ENCODE peak calls at places on chromosomes 3 and 15, in ten cellular contexts. V is HTR-8/SVneo, U is activated T-cell treated with anti-CD3 and anti-CD28 coated beads for 48 hours, T is mucosa of gallbladder, B is pons, C is cardiac fibroblast, G is mucosa of descending colon, H is AG10803, N is iris pigment epithelial cell, L is RCC 7860. M is an unnamed sample.

GRCh38 chr15:78630886-78631633 is 9.9 kb downstream of the CHRNB4 start:
- DNase-seq in V (no peak), U (no peak), T (no peak), B (no peak), C (no peak), G (no peak), H (no peak), N (no peak), L (no peak), M (no peak)

GRCh38 chr3:191424871-191425270 is 36.1 kb upstream of the PYDC2 start:
- DNase-seq in V (no peak), U (no peak), T (no peak), B (no peak), C (no peak), G (no peak), H (no peak), N (no peak), L (no peak), M (no peak)

GRCh38 chr3:12545473-12545791 is at the start of gene MKRN2OS:
- DNase-seq in V (no peak), U (no peak), T (peak; percentile 77), B (no peak), C (no peak), G (peak; percentile 86), H (no peak), N (peak; percentile 6), L (no peak), M (no peak)

GRCh38 chr3:74750901-74751300 is 136.4 kb upstream of the CNTN3 start:
- DNase-seq in V (no peak), U (no peak), T (no peak), B (no peak), C (no peak), G (no peak), H (no peak), N (no peak), L (no peak), M (no peak)

GRCh38 chr15:100703032-100703578 is 100.7 kb downstream of the ASB7 start:
- DNase-seq in V (no peak), U (peak; percentile 34), T (no peak), B (no peak), C (peak; percentile 96), G (no peak), H (peak; percentile 85), N (peak; percentile 85), L (peak; percentile 46), M (peak; percentile 46)

GRCh38 chr3:114746502-114746901 is 400.6 kb downstream of the ZBTB20 start:
- DNase-seq in V (no peak), U (no peak), T (no peak), B (no peak), C (peak; percentile 14), G (no peak), H (no peak), N (no peak), L (no peak), M (peak; percentile 45)

GRCh38 chr3:116614795-116615362 is 94.7 kb upstream of the TUSC7 start:
- DNase-seq in V (no peak), U (no peak), T (no peak), B (peak; percentile 42), C (peak; percentile 0), G (no peak), H (peak; percentile 12), N (peak; percentile 1), L (peak; percentile 23), M (no peak)

GRCh38 chr15:47374222-47374621 is 343.1 kb upstream of the SEMA6D start:
- DNase-seq in V (no peak), U (no peak), T (no peak), B (no peak), C (peak; percentile 65), G (no peak), H (peak; percentile 5), N (peak; percentile 49), L (no peak), M (no peak)

GRCh38 chr3:142218703-142219102 is 6.7 kb downstream of the GK5 start:
- DNase-seq in V (no peak), U (no peak), T (no peak), B (no peak), C (peak; percentile 63), G (no peak), H (peak; percentile 13), N (peak; percentile 34), L (no peak), M (no peak)

GRCh38 chr3:32832193-32832592 is 14.4 kb downstream of the TRIM71 start:
- DNase-seq in V (no peak), U (no peak), T (no peak), B (no peak), C (no peak), G (no peak), H (no peak), N (no peak), L (no peak), M (no peak)

GRCh38 chr3:193816656-193817311 is 223.8 kb downstream of the OPA1 start:
- DNase-seq in V (no peak), U (no peak), T (peak; percentile 79), B (peak; percentile 25), C (peak; percentile 36), G (peak; percentile 85), H (peak; percentile 4), N (peak; percentile 37), L (no peak), M (peak; percentile 82)

GRCh38 chr3:73820431-73820830 is 195.7 kb upstream of the PDZRN3 start:
- DNase-seq in V (no peak), U (no peak), T (no peak), B (no peak), C (peak; percentile 51), G (no peak), H (no peak), N (no peak), L (no peak), M (no peak)

GRCh38 chr3:74532446-74532845 is 82.0 kb downstream of the CNTN3 start:
- DNase-seq in V (no peak), U (no peak), T (no peak), B (no peak), C (peak; percentile 96), G (no peak), H (peak; percentile 94), N (peak; percentile 85), L (no peak), M (peak; percentile 53)

GRCh38 chr3:42247576-42248027 is 18.4 kb downstream of the CCK start:
- DNase-seq in V (peak; percentile 46), U (peak; percentile 50), T (peak; percentile 62), B (peak; percentile 69), C (peak; percentile 74), G (peak; percentile 74), H (peak; percentile 54), N (peak; percentile 56), L (peak; percentile 13), M (peak; percentile 52)

GRCh38 chr3:161560006-161560637 is 63.5 kb downstream of the OTOL1 start:
- DNase-seq in V (peak; percentile 23), U (no peak), T (peak; percentile 33), B (peak; percentile 75), C (peak; percentile 74), G (peak; percentile 27), H (peak; percentile 41), N (peak; percentile 48), L (no peak), M (peak; percentile 45)

GRCh38 chr3:55294557-55294956 is 192.5 kb downstream of the WNT5A start:
- DNase-seq in V (no peak), U (no peak), T (no peak), B (no peak), C (peak; percentile 53), G (no peak), H (no peak), N (no peak), L (no peak), M (no peak)

GRCh38 chr3:15601399-15602145 is at the start of the genes BTD and HACL1:
- DNase-seq in V (peak; percentile 94), U (peak; percentile 98), T (peak; percentile 97), B (peak; percentile 100), C (peak; percentile 99), G (peak; percentile 98), H (peak; percentile 99), N (peak; percentile 100), L (peak; percentile 97), M (peak; percentile 99)

GRCh38 chr15:29071193-29071906 is 185.6 kb downstream of the APBA2 start:
- DNase-seq in V (no peak), U (no peak), T (no peak), B (peak; percentile 72), C (no peak), G (no peak), H (no peak), N (no peak), L (no peak), M (no peak)

GRCh38 chr3:61563614-61564404 is 2.4 kb downstream of the PTPRG start:
- DNase-seq in V (no peak), U (no peak), T (no peak), B (no peak), C (no peak), G (peak; percentile 9), H (peak; percentile 3), N (no peak), L (no peak), M (no peak)

GRCh38 chr3:54877675-54878544 is 49.9 kb downstream of the LRTM1 start:
- DNase-seq in V (no peak), U (no peak), T (no peak), B (no peak), C (no peak), G (no peak), H (peak; percentile 53), N (no peak), L (no peak), M (no peak)

GRCh38 chr3:122773856-122774535 is 19.6 kb downstream of the HSPBAP1 start:
- DNase-seq in V (no peak), U (no peak), T (no peak), B (peak; percentile 47), C (no peak), G (no peak), H (no peak), N (no peak), L (no peak), M (no peak)

GRCh38 chr3:36843065-36844051 is 79.0 kb upstream of the DCLK3 start:
- DNase-seq in V (peak; percentile 12), U (peak; percentile 48), T (no peak), B (no peak), C (peak; percentile 67), G (peak; percentile 23), H (peak; percentile 12), N (peak; percentile 63), L (no peak), M (no peak)

GRCh38 chr3:124486324-124486723 is 243.9 kb upstream of the UMPS start:
- DNase-seq in V (no peak), U (no peak), T (no peak), B (peak; percentile 68), C (no peak), G (no peak), H (peak; percentile 5), N (no peak), L (no peak), M (no peak)

M was measured in LHCN-M2.